ENCODE peak calls at places on chromosomes 3 and 15, in ten cellular contexts. L is right lobe of liver; C is H7; D is NAMALWA; P is heart left ventricle; X is head of caudate nucleus; F is NCI-H345; M is activated CD4-positive, alpha-beta T cell treated with anti-CD3 and anti-CD28 coated beads, Interleukin-2, amount 50 U/mL, for 48 hours; Z is activated T-cell treated with anti-CD3 and anti-CD28 coated beads for 1 hour; I is kidney epithelial cell. Q is an unnamed sample.

GRCh38 chr15:65980824-65981456 is 111.6 kb downstream of the RAB11A start:
- DNase-seq in D (peak), M (peak), I (peak), P (peak), C (peak), F (no peak), Z (no peak), X (peak), L (peak), Q (peak)

GRCh38 chr15:51736646-51737537 is 563 bp downstream of the LYSMD2 start:
- DNase-seq in I (no peak), F (peak), C (peak), L (peak), Z (peak), P (peak), D (peak), X (peak), M (peak), Q (no peak)

GRCh38 chr15:74332611-74333010 is 34.8 kb downstream of the CYP11A1 start:
- DNase-seq in M (no peak), P (no peak), D (no peak), X (no peak), L (no peak), Z (no peak), C (no peak), I (no peak), F (no peak), Q (no peak)

GRCh38 chr3:100032262-100032661 is 82.0 kb downstream of the FILIP1L start:
- DNase-seq in Z (no peak), P (no peak), D (no peak), X (no peak), L (no peak), F (no peak), M (no peak), I (no peak), C (no peak), Q (peak)

GRCh38 chr3:185490241-185490640 is 8.6 kb downstream of the TMEM41A start:
- DNase-seq in M (no peak), D (no peak), F (no peak), X (no peak), C (no peak), Z (no peak), I (no peak), P (no peak), L (no peak), Q (no peak)

GRCh38 chr3:98573231-98573728 is 20.1 kb downstream of the CPOX start:
- DNase-seq in M (no peak), P (no peak), Z (no peak), I (no peak), D (peak), C (peak), L (no peak), X (no peak), F (no peak), Q (no peak)

GRCh38 chr3:193140381-193140780 is 100.6 kb upstream of the PLAAT1 start:
- DNase-seq in D (no peak), M (no peak), P (no peak), X (no peak), L (no peak), F (no peak), Z (no peak), C (no peak), I (no peak), Q (no peak)

GRCh38 chr15:64681424-64682024 is 93.9 kb downstream of the RBPMS2 start:
- DNase-seq in X (peak), P (no peak), F (peak), D (peak), M (no peak), Z (no peak), I (no peak), C (peak), L (peak), Q (peak)

GRCh38 chr3:186152889-186153292 is 44.0 kb upstream of the ETV5 start:
- DNase-seq in L (no peak), P (no peak), C (no peak), X (no peak), M (no peak), Z (no peak), F (no peak), I (no peak), D (peak), Q (no peak)

GRCh38 chr15:37014137-37014536 is 86.2 kb downstream of the MEIS2 start:
- DNase-seq in I (no peak), D (no peak), L (no peak), M (no peak), F (no peak), P (no peak), X (no peak), C (no peak), Z (no peak), Q (no peak)

GRCh38 chr3:183576487-183577107 is 21.1 kb upstream of the KLHL6 start:
- DNase-seq in I (no peak), C (peak), P (no peak), D (peak), F (peak), Z (no peak), X (peak), M (no peak), L (no peak), Q (no peak)

GRCh38 chr3:32189693-32190092 is 48.8 kb upstream of the CMTM8 start:
- DNase-seq in P (no peak), I (no peak), Z (no peak), M (no peak), C (no peak), L (no peak), D (no peak), F (no peak), X (no peak), Q (no peak)

GRCh38 chr3:128232421-128233180 is 79.3 kb downstream of the EEFSEC start:
- DNase-seq in C (no peak), F (no peak), D (no peak), L (no peak), Z (no peak), P (no peak), I (no peak), M (no peak), X (no peak), Q (no peak)

GRCh38 chr15:64938192-64938591 is 26.5 kb downstream of the ANKDD1A start:
- DNase-seq in Z (no peak), C (no peak), I (no peak), D (no peak), P (no peak), F (no peak), X (peak), L (no peak), M (no peak), Q (no peak)

GRCh38 chr15:72421484-72421883 is 23.4 kb downstream of the TMEM202 start:
- DNase-seq in M (no peak), L (no peak), I (no peak), X (no peak), F (no peak), Z (no peak), P (no peak), C (no peak), D (no peak), Q (no peak)

GRCh38 chr3:20905210-20905805 is 719.3 kb upstream of the SGO1 start:
- DNase-seq in P (no peak), I (no peak), M (no peak), Z (no peak), D (no peak), L (no peak), X (no peak), C (no peak), F (no peak), Q (no peak)

GRCh38 chr3:132535575-132536441 is 61.3 kb upstream of the ACKR4 start:
- DNase-seq in Z (peak), C (peak), F (peak), I (peak), L (peak), M (peak), X (peak), P (peak), D (peak), Q (peak)

GRCh38 chr15:57534279-57534678 is 57.4 kb upstream of the MYZAP start:
- DNase-seq in X (no peak), M (no peak), P (no peak), Z (no peak), I (no peak), L (no peak), F (no peak), D (no peak), C (peak), Q (no peak)

GRCh38 chr3:128167973-128168674 is 14.8 kb downstream of the EEFSEC start:
- DNase-seq in X (peak), F (no peak), M (no peak), P (no peak), C (no peak), L (peak), Z (no peak), D (no peak), I (no peak), Q (no peak)

GRCh38 chr15:100602822-100603393 is 519 bp downstream of the ASB7 start:
- DNase-seq in D (peak), F (peak), C (peak), L (no peak), I (no peak), M (peak), P (no peak), X (no peak), Z (no peak), Q (no peak)

GRCh38 chr3:192444096-192444790 is 283.1 kb downstream of the FGF12 start:
- DNase-seq in X (peak), P (peak), L (peak), D (peak), I (no peak), F (peak), C (peak), Z (peak), M (peak), Q (no peak)

GRCh38 chr3:98839846-98840245 is 61.6 kb downstream of the DCBLD2 start:
- DNase-seq in M (no peak), I (no peak), P (no peak), F (no peak), D (no peak), L (no peak), Z (no peak), C (no peak), X (no peak), Q (no peak)

GRCh38 chr3:42033741-42034140 is 57.4 kb upstream of the TRAK1 start:
- DNase-seq in X (peak), L (no peak), D (no peak), P (no peak), I (no peak), M (no peak), C (no peak), F (no peak), Z (no peak), Q (no peak)

GRCh38 chr15:31953573-31953972 is 76.7 kb upstream of the CHRNA7 start:
- DNase-seq in Z (no peak), P (no peak), F (no peak), I (no peak), L (no peak), X (no peak), D (no peak), M (no peak), C (peak), Q (no peak)

GRCh38 chr3:15361494-15362214 is 29.3 kb upstream of the SH3BP5 start:
- DNase-seq in F (no peak), X (no peak), D (peak), P (no peak), Z (peak), L (no peak), M (peak), I (no peak), C (peak), Q (peak)

GRCh38 chr15:33865416-33865815 is 102.9 kb upstream of the CHRM5 start:
- DNase-seq in M (no peak), I (no peak), L (no peak), Z (no peak), X (no peak), P (no peak), F (no peak), D (no peak), C (no peak), Q (no peak)